ENCODE peak calls at places on chromosome 7, in seven cellular contexts. One of them, this sample, is unnamed.

GRCh38 chr7:22433710-22434460 is 66.1 kb downstream of the STEAP1B start:
- DNase-seq in NCI-H510A treated with DMSO at 0.1 percent for 48 hours: peak
- DNase-seq in NCI-H460: no peak
- DNase-seq in stimulated activated CD8-positive, alpha-beta memory T cell treated with anti-CD3 and anti-CD28 coated beads, Interleukin-4, amount 100 ng/mL, for 1 hour: no peak
- DNase-seq in progenitor cell of endocrine pancreas: no peak
- DNase-seq in stimulated activated CD4-positive, alpha-beta T cell treated with anti-CD3 and anti-CD28 coated beads, Interleukin-15, amount 100 ng/mL, for 24 hours: no peak
- DNase-seq in esophagus squamous epithelium: no peak
- DNase-seq in this sample: no peak

GRCh38 chr7:73715648-73716317 is 3.7 kb downstream of the STX1A start:
- DNase-seq in esophagus squamous epithelium: no peak
- DNase-seq in stimulated activated CD8-positive, alpha-beta memory T cell treated with anti-CD3 and anti-CD28 coated beads, Interleukin-4, amount 100 ng/mL, for 1 hour: no peak
- DNase-seq in NCI-H460: peak
- DNase-seq in stimulated activated CD4-positive, alpha-beta T cell treated with anti-CD3 and anti-CD28 coated beads, Interleukin-15, amount 100 ng/mL, for 24 hours: peak
- DNase-seq in progenitor cell of endocrine pancreas: no peak
- DNase-seq in NCI-H510A treated with DMSO at 0.1 percent for 48 hours: peak
- DNase-seq in this sample: peak

GRCh38 chr7:41825927-41826480 is 123.1 kb upstream of the INHBA start:
- DNase-seq in stimulated activated CD4-positive, alpha-beta T cell treated with anti-CD3 and anti-CD28 coated beads, Interleukin-15, amount 100 ng/mL, for 24 hours: no peak
- DNase-seq in progenitor cell of endocrine pancreas: no peak
- DNase-seq in NCI-H510A treated with DMSO at 0.1 percent for 48 hours: no peak
- DNase-seq in NCI-H460: no peak
- DNase-seq in stimulated activated CD8-positive, alpha-beta memory T cell treated with anti-CD3 and anti-CD28 coated beads, Interleukin-4, amount 100 ng/mL, for 1 hour: no peak
- DNase-seq in esophagus squamous epithelium: no peak
- DNase-seq in this sample: no peak

GRCh38 chr7:108406474-108406873 is 49.8 kb downstream of the NRCAM start:
- DNase-seq in NCI-H510A treated with DMSO at 0.1 percent for 48 hours: peak
- DNase-seq in stimulated activated CD8-positive, alpha-beta memory T cell treated with anti-CD3 and anti-CD28 coated beads, Interleukin-4, amount 100 ng/mL, for 1 hour: no peak
- DNase-seq in stimulated activated CD4-positive, alpha-beta T cell treated with anti-CD3 and anti-CD28 coated beads, Interleukin-15, amount 100 ng/mL, for 24 hours: no peak
- DNase-seq in esophagus squamous epithelium: no peak
- DNase-seq in NCI-H460: no peak
- DNase-seq in progenitor cell of endocrine pancreas: no peak
- DNase-seq in this sample: no peak

GRCh38 chr7:12827219-12827821 is 139.9 kb downstream of the ARL4A start:
- DNase-seq in esophagus squamous epithelium: no peak
- DNase-seq in stimulated activated CD8-positive, alpha-beta memory T cell treated with anti-CD3 and anti-CD28 coated beads, Interleukin-4, amount 100 ng/mL, for 1 hour: no peak
- DNase-seq in NCI-H460: no peak
- DNase-seq in stimulated activated CD4-positive, alpha-beta T cell treated with anti-CD3 and anti-CD28 coated beads, Interleukin-15, amount 100 ng/mL, for 24 hours: no peak
- DNase-seq in progenitor cell of endocrine pancreas: no peak
- DNase-seq in NCI-H510A treated with DMSO at 0.1 percent for 48 hours: no peak
- DNase-seq in this sample: no peak

GRCh38 chr7:24336461-24336860 is 52.5 kb downstream of the NPY start:
- DNase-seq in esophagus squamous epithelium: no peak
- DNase-seq in NCI-H510A treated with DMSO at 0.1 percent for 48 hours: no peak
- DNase-seq in stimulated activated CD4-positive, alpha-beta T cell treated with anti-CD3 and anti-CD28 coated beads, Interleukin-15, amount 100 ng/mL, for 24 hours: peak
- DNase-seq in progenitor cell of endocrine pancreas: no peak
- DNase-seq in stimulated activated CD8-positive, alpha-beta memory T cell treated with anti-CD3 and anti-CD28 coated beads, Interleukin-4, amount 100 ng/mL, for 1 hour: no peak
- DNase-seq in NCI-H460: no peak
- DNase-seq in this sample: peak

GRCh38 chr7:55360486-55360885 is 4.7 kb upstream of the LANCL2 start:
- DNase-seq in progenitor cell of endocrine pancreas: no peak
- DNase-seq in NCI-H460: no peak
- DNase-seq in stimulated activated CD4-positive, alpha-beta T cell treated with anti-CD3 and anti-CD28 coated beads, Interleukin-15, amount 100 ng/mL, for 24 hours: no peak
- DNase-seq in NCI-H510A treated with DMSO at 0.1 percent for 48 hours: no peak
- DNase-seq in esophagus squamous epithelium: no peak
- DNase-seq in stimulated activated CD8-positive, alpha-beta memory T cell treated with anti-CD3 and anti-CD28 coated beads, Interleukin-4, amount 100 ng/mL, for 1 hour: no peak
- DNase-seq in this sample: no peak

GRCh38 chr7:91383186-91383585 is 119.0 kb downstream of the FZD1 start:
- DNase-seq in esophagus squamous epithelium: no peak
- DNase-seq in progenitor cell of endocrine pancreas: no peak
- DNase-seq in stimulated activated CD4-positive, alpha-beta T cell treated with anti-CD3 and anti-CD28 coated beads, Interleukin-15, amount 100 ng/mL, for 24 hours: no peak
- DNase-seq in NCI-H510A treated with DMSO at 0.1 percent for 48 hours: no peak
- DNase-seq in stimulated activated CD8-positive, alpha-beta memory T cell treated with anti-CD3 and anti-CD28 coated beads, Interleukin-4, amount 100 ng/mL, for 1 hour: no peak
- DNase-seq in NCI-H460: no peak
- DNase-seq in this sample: no peak

GRCh38 chr7:90271753-90272152 is 26.8 kb downstream of the CFAP69 start:
- DNase-seq in NCI-H510A treated with DMSO at 0.1 percent for 48 hours: no peak
- DNase-seq in stimulated activated CD8-positive, alpha-beta memory T cell treated with anti-CD3 and anti-CD28 coated beads, Interleukin-4, amount 100 ng/mL, for 1 hour: no peak
- DNase-seq in stimulated activated CD4-positive, alpha-beta T cell treated with anti-CD3 and anti-CD28 coated beads, Interleukin-15, amount 100 ng/mL, for 24 hours: no peak
- DNase-seq in progenitor cell of endocrine pancreas: no peak
- DNase-seq in NCI-H460: no peak
- DNase-seq in esophagus squamous epithelium: no peak
- DNase-seq in this sample: no peak

GRCh38 chr7:17010637-17011300 is 129.0 kb upstream of the AGR3 start:
- DNase-seq in esophagus squamous epithelium: no peak
- DNase-seq in stimulated activated CD8-positive, alpha-beta memory T cell treated with anti-CD3 and anti-CD28 coated beads, Interleukin-4, amount 100 ng/mL, for 1 hour: no peak
- DNase-seq in stimulated activated CD4-positive, alpha-beta T cell treated with anti-CD3 and anti-CD28 coated beads, Interleukin-15, amount 100 ng/mL, for 24 hours: no peak
- DNase-seq in NCI-H510A treated with DMSO at 0.1 percent for 48 hours: no peak
- DNase-seq in progenitor cell of endocrine pancreas: no peak
- DNase-seq in NCI-H460: no peak
- DNase-seq in this sample: no peak

GRCh38 chr7:12727455-12728191 is 40.2 kb downstream of the ARL4A start:
- DNase-seq in esophagus squamous epithelium: no peak
- DNase-seq in stimulated activated CD4-positive, alpha-beta T cell treated with anti-CD3 and anti-CD28 coated beads, Interleukin-15, amount 100 ng/mL, for 24 hours: no peak
- DNase-seq in NCI-H460: no peak
- DNase-seq in progenitor cell of endocrine pancreas: no peak
- DNase-seq in stimulated activated CD8-positive, alpha-beta memory T cell treated with anti-CD3 and anti-CD28 coated beads, Interleukin-4, amount 100 ng/mL, for 1 hour: no peak
- DNase-seq in NCI-H510A treated with DMSO at 0.1 percent for 48 hours: no peak
- DNase-seq in this sample: no peak

GRCh38 chr7:93245525-93246432 is 13.6 kb downstream of the VPS50 start:
- DNase-seq in esophagus squamous epithelium: no peak
- DNase-seq in progenitor cell of endocrine pancreas: no peak
- DNase-seq in stimulated activated CD8-positive, alpha-beta memory T cell treated with anti-CD3 and anti-CD28 coated beads, Interleukin-4, amount 100 ng/mL, for 1 hour: no peak
- DNase-seq in NCI-H510A treated with DMSO at 0.1 percent for 48 hours: peak
- DNase-seq in stimulated activated CD4-positive, alpha-beta T cell treated with anti-CD3 and anti-CD28 coated beads, Interleukin-15, amount 100 ng/mL, for 24 hours: no peak
- DNase-seq in NCI-H460: peak
- DNase-seq in this sample: no peak

GRCh38 chr7:82067628-82068264 is 297.9 kb upstream of the HGF start:
- DNase-seq in NCI-H510A treated with DMSO at 0.1 percent for 48 hours: no peak
- DNase-seq in stimulated activated CD8-positive, alpha-beta memory T cell treated with anti-CD3 and anti-CD28 coated beads, Interleukin-4, amount 100 ng/mL, for 1 hour: no peak
- DNase-seq in esophagus squamous epithelium: no peak
- DNase-seq in stimulated activated CD4-positive, alpha-beta T cell treated with anti-CD3 and anti-CD28 coated beads, Interleukin-15, amount 100 ng/mL, for 24 hours: no peak
- DNase-seq in progenitor cell of endocrine pancreas: no peak
- DNase-seq in NCI-H460: no peak
- DNase-seq in this sample: no peak

GRCh38 chr7:16484453-16485158 is 19.1 kb upstream of the SOSTDC1 start:
- DNase-seq in progenitor cell of endocrine pancreas: no peak
- DNase-seq in esophagus squamous epithelium: no peak
- DNase-seq in NCI-H460: peak
- DNase-seq in NCI-H510A treated with DMSO at 0.1 percent for 48 hours: peak
- DNase-seq in stimulated activated CD4-positive, alpha-beta T cell treated with anti-CD3 and anti-CD28 coated beads, Interleukin-15, amount 100 ng/mL, for 24 hours: no peak
- DNase-seq in stimulated activated CD8-positive, alpha-beta memory T cell treated with anti-CD3 and anti-CD28 coated beads, Interleukin-4, amount 100 ng/mL, for 1 hour: no peak
- DNase-seq in this sample: no peak

GRCh38 chr7:25098096-25099046 is 26.7 kb downstream of the CYCS start:
- DNase-seq in esophagus squamous epithelium: no peak
- DNase-seq in NCI-H460: peak
- DNase-seq in stimulated activated CD4-positive, alpha-beta T cell treated with anti-CD3 and anti-CD28 coated beads, Interleukin-15, amount 100 ng/mL, for 24 hours: peak
- DNase-seq in progenitor cell of endocrine pancreas: peak
- DNase-seq in stimulated activated CD8-positive, alpha-beta memory T cell treated with anti-CD3 and anti-CD28 coated beads, Interleukin-4, amount 100 ng/mL, for 1 hour: no peak
- DNase-seq in NCI-H510A treated with DMSO at 0.1 percent for 48 hours: peak
- DNase-seq in this sample: peak

GRCh38 chr7:102146122-102146521 is 140.5 kb upstream of the SH2B2 start:
- DNase-seq in progenitor cell of endocrine pancreas: no peak
- DNase-seq in esophagus squamous epithelium: no peak
- DNase-seq in NCI-H460: no peak
- DNase-seq in stimulated activated CD8-positive, alpha-beta memory T cell treated with anti-CD3 and anti-CD28 coated beads, Interleukin-4, amount 100 ng/mL, for 1 hour: no peak
- DNase-seq in NCI-H510A treated with DMSO at 0.1 percent for 48 hours: no peak
- DNase-seq in stimulated activated CD4-positive, alpha-beta T cell treated with anti-CD3 and anti-CD28 coated beads, Interleukin-15, amount 100 ng/mL, for 24 hours: no peak
- DNase-seq in this sample: no peak

GRCh38 chr7:150307129-150307528 is 16.0 kb upstream of the LRRC61 start:
- DNase-seq in NCI-H460: no peak
- DNase-seq in progenitor cell of endocrine pancreas: no peak
- DNase-seq in esophagus squamous epithelium: no peak
- DNase-seq in stimulated activated CD4-positive, alpha-beta T cell treated with anti-CD3 and anti-CD28 coated beads, Interleukin-15, amount 100 ng/mL, for 24 hours: no peak
- DNase-seq in NCI-H510A treated with DMSO at 0.1 percent for 48 hours: no peak
- DNase-seq in stimulated activated CD8-positive, alpha-beta memory T cell treated with anti-CD3 and anti-CD28 coated beads, Interleukin-4, amount 100 ng/mL, for 1 hour: no peak
- DNase-seq in this sample: no peak

GRCh38 chr7:102859084-102859798 is 53.6 kb upstream of the LRRC17 start:
- DNase-seq in NCI-H460: no peak
- DNase-seq in stimulated activated CD8-positive, alpha-beta memory T cell treated with anti-CD3 and anti-CD28 coated beads, Interleukin-4, amount 100 ng/mL, for 1 hour: no peak
- DNase-seq in progenitor cell of endocrine pancreas: no peak
- DNase-seq in esophagus squamous epithelium: no peak
- DNase-seq in stimulated activated CD4-positive, alpha-beta T cell treated with anti-CD3 and anti-CD28 coated beads, Interleukin-15, amount 100 ng/mL, for 24 hours: no peak
- DNase-seq in NCI-H510A treated with DMSO at 0.1 percent for 48 hours: no peak
- DNase-seq in this sample: no peak

GRCh38 chr7:101631224-101631714 is 2.2 kb upstream of the MYL10 start:
- DNase-seq in esophagus squamous epithelium: no peak
- DNase-seq in stimulated activated CD4-positive, alpha-beta T cell treated with anti-CD3 and anti-CD28 coated beads, Interleukin-15, amount 100 ng/mL, for 24 hours: no peak
- DNase-seq in progenitor cell of endocrine pancreas: no peak
- DNase-seq in stimulated activated CD8-positive, alpha-beta memory T cell treated with anti-CD3 and anti-CD28 coated beads, Interleukin-4, amount 100 ng/mL, for 1 hour: no peak
- DNase-seq in NCI-H510A treated with DMSO at 0.1 percent for 48 hours: no peak
- DNase-seq in NCI-H460: no peak
- DNase-seq in this sample: no peak

GRCh38 chr7:75806560-75807307 is 6.9 kb downstream of the CCL24 start:
- DNase-seq in stimulated activated CD8-positive, alpha-beta memory T cell treated with anti-CD3 and anti-CD28 coated beads, Interleukin-4, amount 100 ng/mL, for 1 hour: no peak
- DNase-seq in progenitor cell of endocrine pancreas: no peak
- DNase-seq in NCI-H460: no peak
- DNase-seq in esophagus squamous epithelium: no peak
- DNase-seq in stimulated activated CD4-positive, alpha-beta T cell treated with anti-CD3 and anti-CD28 coated beads, Interleukin-15, amount 100 ng/mL, for 24 hours: no peak
- DNase-seq in NCI-H510A treated with DMSO at 0.1 percent for 48 hours: no peak
- DNase-seq in this sample: no peak

GRCh38 chr7:115637123-115637522 is 393.4 kb downstream of the TFEC start:
- DNase-seq in stimulated activated CD8-positive, alpha-beta memory T cell treated with anti-CD3 and anti-CD28 coated beads, Interleukin-4, amount 100 ng/mL, for 1 hour: no peak
- DNase-seq in progenitor cell of endocrine pancreas: no peak
- DNase-seq in stimulated activated CD4-positive, alpha-beta T cell treated with anti-CD3 and anti-CD28 coated beads, Interleukin-15, amount 100 ng/mL, for 24 hours: no peak
- DNase-seq in NCI-H510A treated with DMSO at 0.1 percent for 48 hours: no peak
- DNase-seq in esophagus squamous epithelium: no peak
- DNase-seq in NCI-H460: no peak
- DNase-seq in this sample: no peak

GRCh38 chr7:40598915-40599314 is 464.1 kb downstream of the SUGCT start:
- DNase-seq in NCI-H510A treated with DMSO at 0.1 percent for 48 hours: no peak
- DNase-seq in progenitor cell of endocrine pancreas: no peak
- DNase-seq in esophagus squamous epithelium: no peak
- DNase-seq in NCI-H460: no peak
- DNase-seq in stimulated activated CD4-positive, alpha-beta T cell treated with anti-CD3 and anti-CD28 coated beads, Interleukin-15, amount 100 ng/mL, for 24 hours: peak
- DNase-seq in stimulated activated CD8-positive, alpha-beta memory T cell treated with anti-CD3 and anti-CD28 coated beads, Interleukin-4, amount 100 ng/mL, for 1 hour: no peak
- DNase-seq in this sample: no peak

GRCh38 chr7:116139007-116139406 is 71.3 kb upstream of the TES start:
- DNase-seq in NCI-H510A treated with DMSO at 0.1 percent for 48 hours: no peak
- DNase-seq in stimulated activated CD8-positive, alpha-beta memory T cell treated with anti-CD3 and anti-CD28 coated beads, Interleukin-4, amount 100 ng/mL, for 1 hour: no peak
- DNase-seq in stimulated activated CD4-positive, alpha-beta T cell treated with anti-CD3 and anti-CD28 coated beads, Interleukin-15, amount 100 ng/mL, for 24 hours: no peak
- DNase-seq in progenitor cell of endocrine pancreas: no peak
- DNase-seq in NCI-H460: no peak
- DNase-seq in esophagus squamous epithelium: no peak
- DNase-seq in this sample: no peak

GRCh38 chr7:116592041-116592355 is 67.2 kb downstream of the CAV1 start:
- DNase-seq in NCI-H460: no peak
- DNase-seq in stimulated activated CD8-positive, alpha-beta memory T cell treated with anti-CD3 and anti-CD28 coated beads, Interleukin-4, amount 100 ng/mL, for 1 hour: no peak
- DNase-seq in esophagus squamous epithelium: no peak
- DNase-seq in NCI-H510A treated with DMSO at 0.1 percent for 48 hours: no peak
- DNase-seq in stimulated activated CD4-positive, alpha-beta T cell treated with anti-CD3 and anti-CD28 coated beads, Interleukin-15, amount 100 ng/mL, for 24 hours: no peak
- DNase-seq in progenitor cell of endocrine pancreas: no peak
- DNase-seq in this sample: no peak

GRCh38 chr7:135213831-135214230 is 2.5 kb upstream of the WDR91 start:
- DNase-seq in NCI-H460: no peak
- DNase-seq in stimulated activated CD8-positive, alpha-beta memory T cell treated with anti-CD3 and anti-CD28 coated beads, Interleukin-4, amount 100 ng/mL, for 1 hour: no peak
- DNase-seq in progenitor cell of endocrine pancreas: no peak
- DNase-seq in NCI-H510A treated with DMSO at 0.1 percent for 48 hours: no peak
- DNase-seq in esophagus squamous epithelium: no peak
- DNase-seq in stimulated activated CD4-positive, alpha-beta T cell treated with anti-CD3 and anti-CD28 coated beads, Interleukin-15, amount 100 ng/mL, for 24 hours: no peak
- DNase-seq in this sample: peak